ENCODE peak calls at places on chromosomes 6 and 20, in eight cellular contexts. One of them, this sample, is unnamed.

GRCh38 chr20:10280016-10280908 is 61.6 kb downstream of the SNAP25 start:
- DNase-seq in AG10803: peak; percentile 60
- DNase-seq in progenitor cell of endocrine pancreas: no peak
- DNase-seq in AG04450: no peak
- DNase-seq in cardiac muscle cell: no peak
- DNase-seq in fibroblast of mammary gland: no peak
- DNase-seq in GM06990: no peak
- DNase-seq in brain microvascular endothelial cell: no peak
- DNase-seq in this sample: no peak

GRCh38 chr20:54475334-54476287 is at the start of gene DOK5:
- DNase-seq in AG10803: peak; percentile 18
- DNase-seq in progenitor cell of endocrine pancreas: peak; percentile 16
- DNase-seq in AG04450: no peak
- DNase-seq in cardiac muscle cell: peak; percentile 54
- DNase-seq in fibroblast of mammary gland: peak; percentile 18
- DNase-seq in GM06990: no peak
- DNase-seq in brain microvascular endothelial cell: no peak
- DNase-seq in this sample: no peak

GRCh38 chr20:14134004-14134403 is 138.7 kb downstream of the MACROD2 start:
- DNase-seq in AG10803: no peak
- DNase-seq in progenitor cell of endocrine pancreas: no peak
- DNase-seq in AG04450: no peak
- DNase-seq in cardiac muscle cell: no peak
- DNase-seq in fibroblast of mammary gland: no peak
- DNase-seq in GM06990: no peak
- DNase-seq in brain microvascular endothelial cell: no peak
- DNase-seq in this sample: no peak

GRCh38 chr6:33651947-33652346 is 30.8 kb downstream of the ITPR3 start:
- DNase-seq in AG10803: no peak
- DNase-seq in progenitor cell of endocrine pancreas: no peak
- DNase-seq in AG04450: no peak
- DNase-seq in cardiac muscle cell: no peak
- DNase-seq in fibroblast of mammary gland: no peak
- DNase-seq in GM06990: no peak
- DNase-seq in brain microvascular endothelial cell: no peak
- DNase-seq in this sample: no peak

GRCh38 chr6:151056230-151056907 is 183.4 kb upstream of the AKAP12 start:
- DNase-seq in AG10803: no peak
- DNase-seq in progenitor cell of endocrine pancreas: no peak
- DNase-seq in AG04450: no peak
- DNase-seq in cardiac muscle cell: no peak
- DNase-seq in fibroblast of mammary gland: no peak
- DNase-seq in GM06990: no peak
- DNase-seq in brain microvascular endothelial cell: no peak
- DNase-seq in this sample: no peak

GRCh38 chr6:51529240-51529639 is 558.2 kb downstream of the PKHD1 start:
- DNase-seq in AG10803: no peak
- DNase-seq in progenitor cell of endocrine pancreas: no peak
- DNase-seq in AG04450: no peak
- DNase-seq in cardiac muscle cell: no peak
- DNase-seq in fibroblast of mammary gland: no peak
- DNase-seq in GM06990: no peak
- DNase-seq in brain microvascular endothelial cell: no peak
- DNase-seq in this sample: no peak

GRCh38 chr6:32785781-32786533 is 22.6 kb upstream of the HLA-DQB2 start:
- DNase-seq in AG10803: peak; percentile 53
- DNase-seq in progenitor cell of endocrine pancreas: no peak
- DNase-seq in AG04450: no peak
- DNase-seq in cardiac muscle cell: peak; percentile 66
- DNase-seq in fibroblast of mammary gland: peak; percentile 61
- DNase-seq in GM06990: no peak
- DNase-seq in brain microvascular endothelial cell: peak; percentile 41
- DNase-seq in this sample: no peak

GRCh38 chr6:33771342-33772113 is 17.4 kb downstream of the LEMD2 start:
- DNase-seq in AG10803: peak; percentile 100
- DNase-seq in progenitor cell of endocrine pancreas: peak; percentile 50
- DNase-seq in AG04450: peak; percentile 93
- DNase-seq in cardiac muscle cell: peak; percentile 92
- DNase-seq in fibroblast of mammary gland: peak; percentile 84
- DNase-seq in GM06990: peak; percentile 57
- DNase-seq in brain microvascular endothelial cell: peak; percentile 94
- DNase-seq in this sample: no peak

GRCh38 chr20:16178671-16179070 is 394.6 kb downstream of the KIF16B start:
- DNase-seq in AG10803: no peak
- DNase-seq in progenitor cell of endocrine pancreas: no peak
- DNase-seq in AG04450: no peak
- DNase-seq in cardiac muscle cell: no peak
- DNase-seq in fibroblast of mammary gland: no peak
- DNase-seq in GM06990: no peak
- DNase-seq in brain microvascular endothelial cell: no peak
- DNase-seq in this sample: no peak

GRCh38 chr20:39010496-39010895 is 48.4 kb downstream of the DHX35 start:
- DNase-seq in AG10803: no peak
- DNase-seq in progenitor cell of endocrine pancreas: no peak
- DNase-seq in AG04450: no peak
- DNase-seq in cardiac muscle cell: no peak
- DNase-seq in fibroblast of mammary gland: no peak
- DNase-seq in GM06990: no peak
- DNase-seq in brain microvascular endothelial cell: no peak
- DNase-seq in this sample: no peak

GRCh38 chr6:121351911-121352310 is 17.6 kb upstream of the TBC1D32 start:
- DNase-seq in AG10803: no peak
- DNase-seq in progenitor cell of endocrine pancreas: no peak
- DNase-seq in AG04450: no peak
- DNase-seq in cardiac muscle cell: no peak
- DNase-seq in fibroblast of mammary gland: no peak
- DNase-seq in GM06990: no peak
- DNase-seq in brain microvascular endothelial cell: no peak
- DNase-seq in this sample: no peak

GRCh38 chr6:121354764-121355163 is 20.5 kb upstream of the TBC1D32 start:
- DNase-seq in AG10803: no peak
- DNase-seq in progenitor cell of endocrine pancreas: no peak
- DNase-seq in AG04450: no peak
- DNase-seq in cardiac muscle cell: no peak
- DNase-seq in fibroblast of mammary gland: peak; percentile 14
- DNase-seq in GM06990: no peak
- DNase-seq in brain microvascular endothelial cell: no peak
- DNase-seq in this sample: no peak

DNA sequence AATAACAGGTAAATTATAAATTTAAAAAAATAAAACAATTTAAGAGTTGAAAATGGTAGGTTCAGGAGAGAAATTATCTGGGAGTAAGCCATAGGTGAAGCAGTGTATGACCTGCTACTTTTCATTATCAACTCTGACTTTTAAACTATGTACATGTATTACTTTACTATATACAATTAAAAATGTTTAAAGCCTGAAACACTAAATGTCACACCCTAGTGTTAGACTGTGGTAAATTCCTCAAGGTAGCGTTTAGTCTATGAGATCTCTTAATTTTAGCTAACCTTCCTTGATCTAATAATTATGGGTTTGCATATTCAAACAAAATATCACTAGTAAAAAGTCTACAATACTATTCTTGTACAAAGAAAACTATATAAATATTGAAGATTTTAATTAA is 22.3 kb upstream of the TBC1D32 start:
- DNase-seq in AG10803: no peak
- DNase-seq in progenitor cell of endocrine pancreas: no peak
- DNase-seq in AG04450: no peak
- DNase-seq in cardiac muscle cell: no peak
- DNase-seq in fibroblast of mammary gland: no peak
- DNase-seq in GM06990: no peak
- DNase-seq in brain microvascular endothelial cell: no peak
- DNase-seq in this sample: no peak
- TF ChIP-seq CTCF in AG10803: no peak
- TF ChIP-seq CTCF in progenitor cell of endocrine pancreas: peak; percentile 27
- TF ChIP-seq CTCF in AG04450: peak; percentile 26
- TF ChIP-seq CTCF in cardiac muscle cell: peak; percentile 18
- TF ChIP-seq CTCF in fibroblast of mammary gland: peak; percentile 24
- TF ChIP-seq CTCF in GM06990: no peak
- TF ChIP-seq CTCF in brain microvascular endothelial cell: no peak
- TF ChIP-seq CTCF in this sample: no peak

GRCh38 chr6:142886431-142887170 is 58.4 kb downstream of the HIVEP2 start:
- DNase-seq in AG10803: peak; percentile 44
- DNase-seq in progenitor cell of endocrine pancreas: no peak
- DNase-seq in AG04450: no peak
- DNase-seq in cardiac muscle cell: peak; percentile 50
- DNase-seq in fibroblast of mammary gland: peak; percentile 75
- DNase-seq in GM06990: peak; percentile 63
- DNase-seq in brain microvascular endothelial cell: no peak
- DNase-seq in this sample: no peak
- TF ChIP-seq CTCF in AG10803: peak; percentile 50
- TF ChIP-seq CTCF in progenitor cell of endocrine pancreas: no peak
- TF ChIP-seq CTCF in AG04450: peak; percentile 46
- TF ChIP-seq CTCF in cardiac muscle cell: peak; percentile 44
- TF ChIP-seq CTCF in fibroblast of mammary gland: peak; percentile 49
- TF ChIP-seq CTCF in GM06990: peak; percentile 34
- TF ChIP-seq CTCF in brain microvascular endothelial cell: peak; percentile 36
- TF ChIP-seq CTCF in this sample: no peak

GRCh38 chr6:36129889-36130671 is at the start of gene MAPK13:
- DNase-seq in AG10803: no peak
- DNase-seq in progenitor cell of endocrine pancreas: peak; percentile 51
- DNase-seq in AG04450: no peak
- DNase-seq in cardiac muscle cell: no peak
- DNase-seq in fibroblast of mammary gland: peak; percentile 66
- DNase-seq in GM06990: peak; percentile 55
- DNase-seq in brain microvascular endothelial cell: no peak
- DNase-seq in this sample: no peak

GRCh38 chr6:36132221-36132895 is 2.0 kb downstream of the MAPK13 start:
- DNase-seq in AG10803: no peak
- DNase-seq in progenitor cell of endocrine pancreas: no peak
- DNase-seq in AG04450: no peak
- DNase-seq in cardiac muscle cell: no peak
- DNase-seq in fibroblast of mammary gland: no peak
- DNase-seq in GM06990: no peak
- DNase-seq in brain microvascular endothelial cell: no peak
- DNase-seq in this sample: no peak

GRCh38 chr6:36130672-36131516 is 581 bp downstream of the MAPK13 start:
- DNase-seq in AG10803: no peak
- DNase-seq in progenitor cell of endocrine pancreas: peak; percentile 46
- DNase-seq in AG04450: no peak
- DNase-seq in cardiac muscle cell: no peak
- DNase-seq in fibroblast of mammary gland: peak; percentile 17
- DNase-seq in GM06990: peak; percentile 69
- DNase-seq in brain microvascular endothelial cell: no peak
- DNase-seq in this sample: no peak

GRCh38 chr6:36133148-36133547 is 2.8 kb downstream of the MAPK13 start:
- DNase-seq in AG10803: no peak
- DNase-seq in progenitor cell of endocrine pancreas: no peak
- DNase-seq in AG04450: no peak
- DNase-seq in cardiac muscle cell: no peak
- DNase-seq in fibroblast of mammary gland: no peak
- DNase-seq in GM06990: no peak
- DNase-seq in brain microvascular endothelial cell: no peak
- DNase-seq in this sample: no peak

DNA sequence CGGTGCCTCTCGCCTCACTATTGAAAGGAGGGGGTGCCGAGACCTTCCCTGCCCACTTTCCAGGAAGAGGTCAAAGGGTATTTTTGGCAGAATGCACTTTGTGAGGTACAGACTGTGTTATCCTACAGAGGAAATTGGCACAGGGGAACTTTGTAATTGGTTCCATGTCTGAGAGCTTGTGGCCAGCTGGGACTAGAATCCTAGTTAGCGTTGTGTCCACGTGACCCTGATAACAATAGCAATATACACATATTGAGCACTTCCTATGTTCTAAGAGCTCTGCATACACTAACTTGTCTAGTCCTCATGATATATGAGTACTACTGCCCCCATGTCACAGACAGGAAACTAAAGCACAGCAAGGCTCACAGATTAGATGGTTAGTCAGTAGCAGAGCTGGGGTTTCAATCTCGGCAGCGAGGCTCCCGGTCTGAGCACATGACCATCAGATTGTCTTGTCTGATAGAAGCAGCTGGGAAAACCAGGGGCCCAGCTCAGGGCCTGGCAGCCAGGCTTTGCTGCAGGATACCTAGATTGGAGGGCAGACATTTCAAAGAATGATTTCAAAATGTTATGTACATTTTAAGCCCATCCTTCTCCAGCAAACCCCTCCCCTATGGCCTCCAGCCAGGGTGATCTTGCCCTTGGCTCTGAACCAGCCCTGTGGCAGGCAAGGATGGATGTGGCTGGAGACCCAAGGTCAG is 1.4 kb downstream of the MAPK13 start:
- DNase-seq in AG10803: peak; percentile 36
- DNase-seq in progenitor cell of endocrine pancreas: no peak
- DNase-seq in AG04450: peak; percentile 15
- DNase-seq in cardiac muscle cell: peak; percentile 31
- DNase-seq in fibroblast of mammary gland: peak; percentile 87
- DNase-seq in GM06990: peak; percentile 81
- DNase-seq in brain microvascular endothelial cell: peak; percentile 77
- DNase-seq in this sample: no peak
- TF ChIP-seq CTCF in AG10803: no peak
- TF ChIP-seq CTCF in progenitor cell of endocrine pancreas: no peak
- TF ChIP-seq CTCF in AG04450: no peak
- TF ChIP-seq CTCF in cardiac muscle cell: no peak
- TF ChIP-seq CTCF in fibroblast of mammary gland: no peak
- TF ChIP-seq CTCF in GM06990: no peak
- TF ChIP-seq CTCF in brain microvascular endothelial cell: no peak
- TF ChIP-seq CTCF in this sample: no peak

GRCh38 chr6:111805511-111806181 is 67.6 kb downstream of the FYN start:
- DNase-seq in AG10803: peak; percentile 50
- DNase-seq in progenitor cell of endocrine pancreas: no peak
- DNase-seq in AG04450: no peak
- DNase-seq in cardiac muscle cell: no peak
- DNase-seq in fibroblast of mammary gland: peak; percentile 85
- DNase-seq in GM06990: peak; percentile 70
- DNase-seq in brain microvascular endothelial cell: peak; percentile 67
- DNase-seq in this sample: no peak

GRCh38 chr6:111802720-111803119 is 70.5 kb downstream of the FYN start:
- DNase-seq in AG10803: no peak
- DNase-seq in progenitor cell of endocrine pancreas: no peak
- DNase-seq in AG04450: no peak
- DNase-seq in cardiac muscle cell: no peak
- DNase-seq in fibroblast of mammary gland: no peak
- DNase-seq in GM06990: no peak
- DNase-seq in brain microvascular endothelial cell: no peak
- DNase-seq in this sample: no peak

GRCh38 chr6:111803804-111804203 is 69.4 kb downstream of the FYN start:
- DNase-seq in AG10803: no peak
- DNase-seq in progenitor cell of endocrine pancreas: no peak
- DNase-seq in AG04450: peak; percentile 55
- DNase-seq in cardiac muscle cell: no peak
- DNase-seq in fibroblast of mammary gland: no peak
- DNase-seq in GM06990: no peak
- DNase-seq in brain microvascular endothelial cell: no peak
- DNase-seq in this sample: no peak

GRCh38 chr6:111803384-111803783 is 69.9 kb downstream of the FYN start:
- DNase-seq in AG10803: no peak
- DNase-seq in progenitor cell of endocrine pancreas: no peak
- DNase-seq in AG04450: no peak
- DNase-seq in cardiac muscle cell: no peak
- DNase-seq in fibroblast of mammary gland: no peak
- DNase-seq in GM06990: no peak
- DNase-seq in brain microvascular endothelial cell: no peak
- DNase-seq in this sample: no peak

GRCh38 chr6:111804627-111805235 is 68.5 kb downstream of the FYN start:
- DNase-seq in AG10803: peak; percentile 81
- DNase-seq in progenitor cell of endocrine pancreas: no peak
- DNase-seq in AG04450: no peak
- DNase-seq in cardiac muscle cell: no peak
- DNase-seq in fibroblast of mammary gland: peak; percentile 78
- DNase-seq in GM06990: peak; percentile 66
- DNase-seq in brain microvascular endothelial cell: peak; percentile 87
- DNase-seq in this sample: no peak
- TF ChIP-seq CTCF in AG10803: peak; percentile 42
- TF ChIP-seq CTCF in progenitor cell of endocrine pancreas: no peak
- TF ChIP-seq CTCF in AG04450: no peak
- TF ChIP-seq CTCF in cardiac muscle cell: peak; percentile 36
- TF ChIP-seq CTCF in fibroblast of mammary gland: peak; percentile 11
- TF ChIP-seq CTCF in GM06990: peak; percentile 19
- TF ChIP-seq CTCF in brain microvascular endothelial cell: peak; percentile 45
- TF ChIP-seq CTCF in this sample: no peak

This sample was measured in omental fat pad.